ENCODE peak calls at places on chromosomes 7 and 10, in ten cellular contexts. One of them, this sample, is unnamed.
A peak's percentile ranks its signal among the peaks of the same experiment; 100 is the strongest.

GRCh38 chr7:94041529-94041928 is 37.4 kb upstream of the BET1 start:
- DNase-seq in chondrocyte: no peak
- DNase-seq in activated gamma-delta T cell treated with anti-CD3 and anti-CD28 coated beads, Interleukin-2, amount 50 U/mL, for 16 hours: no peak
- DNase-seq in LoVo: no peak
- DNase-seq in amygdala: no peak
- DNase-seq in ascending aorta: no peak
- DNase-seq in choroid plexus epithelial cell: peak; percentile 79
- DNase-seq in NCI-H774: no peak
- DNase-seq in activated T-cell treated with anti-CD3 and anti-CD28 coated beads, Interleukin-2, amount 50 U/mL, for 48 hours: no peak
- DNase-seq in NCI-H1436: no peak
- DNase-seq in this sample: no peak

GRCh38 chr10:124996854-124997215 is 54.9 kb downstream of the ZRANB1 start:
- DNase-seq in chondrocyte: peak; percentile 79
- DNase-seq in activated gamma-delta T cell treated with anti-CD3 and anti-CD28 coated beads, Interleukin-2, amount 50 U/mL, for 16 hours: no peak
- DNase-seq in LoVo: no peak
- DNase-seq in amygdala: no peak
- DNase-seq in ascending aorta: peak; percentile 59
- DNase-seq in choroid plexus epithelial cell: no peak
- DNase-seq in NCI-H774: no peak
- DNase-seq in activated T-cell treated with anti-CD3 and anti-CD28 coated beads, Interleukin-2, amount 50 U/mL, for 48 hours: no peak
- DNase-seq in NCI-H1436: no peak
- DNase-seq in this sample: no peak

GRCh38 chr10:32054087-32054486 is 2.1 kb downstream of the KIF5B start:
- DNase-seq in chondrocyte: no peak
- DNase-seq in activated gamma-delta T cell treated with anti-CD3 and anti-CD28 coated beads, Interleukin-2, amount 50 U/mL, for 16 hours: no peak
- DNase-seq in LoVo: peak; percentile 24
- DNase-seq in amygdala: no peak
- DNase-seq in ascending aorta: no peak
- DNase-seq in choroid plexus epithelial cell: peak; percentile 72
- DNase-seq in NCI-H774: peak; percentile 37
- DNase-seq in activated T-cell treated with anti-CD3 and anti-CD28 coated beads, Interleukin-2, amount 50 U/mL, for 48 hours: no peak
- DNase-seq in NCI-H1436: no peak
- DNase-seq in this sample: peak; percentile 1

GRCh38 chr10:126199221-126199998 is 188.9 kb downstream of the ADAM12 start:
- DNase-seq in chondrocyte: no peak
- DNase-seq in activated gamma-delta T cell treated with anti-CD3 and anti-CD28 coated beads, Interleukin-2, amount 50 U/mL, for 16 hours: no peak
- DNase-seq in LoVo: peak; percentile 33
- DNase-seq in amygdala: no peak
- DNase-seq in ascending aorta: no peak
- DNase-seq in choroid plexus epithelial cell: peak; percentile 97
- DNase-seq in NCI-H774: no peak
- DNase-seq in activated T-cell treated with anti-CD3 and anti-CD28 coated beads, Interleukin-2, amount 50 U/mL, for 48 hours: no peak
- DNase-seq in NCI-H1436: no peak
- DNase-seq in this sample: no peak

GRCh38 chr7:101243786-101244384 is 996 bp downstream of the FIS1 start:
- DNase-seq in chondrocyte: no peak
- DNase-seq in activated gamma-delta T cell treated with anti-CD3 and anti-CD28 coated beads, Interleukin-2, amount 50 U/mL, for 16 hours: no peak
- DNase-seq in LoVo: no peak
- DNase-seq in amygdala: no peak
- DNase-seq in ascending aorta: no peak
- DNase-seq in choroid plexus epithelial cell: peak; percentile 49
- DNase-seq in NCI-H774: no peak
- DNase-seq in activated T-cell treated with anti-CD3 and anti-CD28 coated beads, Interleukin-2, amount 50 U/mL, for 48 hours: no peak
- DNase-seq in NCI-H1436: no peak
- DNase-seq in this sample: no peak

GRCh38 chr7:36627836-36628235 is 96.5 kb downstream of the AOAH start:
- DNase-seq in chondrocyte: no peak
- DNase-seq in activated gamma-delta T cell treated with anti-CD3 and anti-CD28 coated beads, Interleukin-2, amount 50 U/mL, for 16 hours: no peak
- DNase-seq in LoVo: no peak
- DNase-seq in amygdala: no peak
- DNase-seq in ascending aorta: no peak
- DNase-seq in choroid plexus epithelial cell: no peak
- DNase-seq in NCI-H774: no peak
- DNase-seq in activated T-cell treated with anti-CD3 and anti-CD28 coated beads, Interleukin-2, amount 50 U/mL, for 48 hours: no peak
- DNase-seq in NCI-H1436: no peak
- DNase-seq in this sample: no peak

GRCh38 chr10:8283166-8283905 is 228.8 kb downstream of the GATA3 start:
- DNase-seq in chondrocyte: no peak
- DNase-seq in activated gamma-delta T cell treated with anti-CD3 and anti-CD28 coated beads, Interleukin-2, amount 50 U/mL, for 16 hours: no peak
- DNase-seq in LoVo: no peak
- DNase-seq in amygdala: no peak
- DNase-seq in ascending aorta: no peak
- DNase-seq in choroid plexus epithelial cell: no peak
- DNase-seq in NCI-H774: no peak
- DNase-seq in activated T-cell treated with anti-CD3 and anti-CD28 coated beads, Interleukin-2, amount 50 U/mL, for 48 hours: no peak
- DNase-seq in NCI-H1436: no peak
- DNase-seq in this sample: no peak

GRCh38 chr7:1226155-1226901 is 6.3 kb upstream of the UNCX start:
- DNase-seq in chondrocyte: no peak
- DNase-seq in activated gamma-delta T cell treated with anti-CD3 and anti-CD28 coated beads, Interleukin-2, amount 50 U/mL, for 16 hours: no peak
- DNase-seq in LoVo: no peak
- DNase-seq in amygdala: no peak
- DNase-seq in ascending aorta: no peak
- DNase-seq in choroid plexus epithelial cell: no peak
- DNase-seq in NCI-H774: no peak
- DNase-seq in activated T-cell treated with anti-CD3 and anti-CD28 coated beads, Interleukin-2, amount 50 U/mL, for 48 hours: no peak
- DNase-seq in NCI-H1436: no peak
- DNase-seq in this sample: no peak

GRCh38 chr10:32298066-32298812 is 48.7 kb downstream of the EPC1 start:
- DNase-seq in chondrocyte: no peak
- DNase-seq in activated gamma-delta T cell treated with anti-CD3 and anti-CD28 coated beads, Interleukin-2, amount 50 U/mL, for 16 hours: no peak
- DNase-seq in LoVo: no peak
- DNase-seq in amygdala: no peak
- DNase-seq in ascending aorta: no peak
- DNase-seq in choroid plexus epithelial cell: peak; percentile 83
- DNase-seq in NCI-H774: no peak
- DNase-seq in activated T-cell treated with anti-CD3 and anti-CD28 coated beads, Interleukin-2, amount 50 U/mL, for 48 hours: no peak
- DNase-seq in NCI-H1436: no peak
- DNase-seq in this sample: no peak

GRCh38 chr10:63812491-63812890 is 291.3 kb downstream of the REEP3 start:
- DNase-seq in chondrocyte: no peak
- DNase-seq in activated gamma-delta T cell treated with anti-CD3 and anti-CD28 coated beads, Interleukin-2, amount 50 U/mL, for 16 hours: no peak
- DNase-seq in LoVo: no peak
- DNase-seq in amygdala: no peak
- DNase-seq in ascending aorta: no peak
- DNase-seq in choroid plexus epithelial cell: peak; percentile 45
- DNase-seq in NCI-H774: no peak
- DNase-seq in activated T-cell treated with anti-CD3 and anti-CD28 coated beads, Interleukin-2, amount 50 U/mL, for 48 hours: no peak
- DNase-seq in NCI-H1436: no peak
- DNase-seq in this sample: no peak

GRCh38 chr10:71975087-71975890 is 11.1 kb downstream of the CHST3 start:
- DNase-seq in chondrocyte: no peak
- DNase-seq in activated gamma-delta T cell treated with anti-CD3 and anti-CD28 coated beads, Interleukin-2, amount 50 U/mL, for 16 hours: no peak
- DNase-seq in LoVo: no peak
- DNase-seq in amygdala: peak; percentile 64
- DNase-seq in ascending aorta: peak; percentile 90
- DNase-seq in choroid plexus epithelial cell: no peak
- DNase-seq in NCI-H774: no peak
- DNase-seq in activated T-cell treated with anti-CD3 and anti-CD28 coated beads, Interleukin-2, amount 50 U/mL, for 48 hours: no peak
- DNase-seq in NCI-H1436: no peak
- DNase-seq in this sample: no peak

GRCh38 chr10:3702569-3702968 is 82.4 kb downstream of the KLF6 start:
- DNase-seq in chondrocyte: no peak
- DNase-seq in activated gamma-delta T cell treated with anti-CD3 and anti-CD28 coated beads, Interleukin-2, amount 50 U/mL, for 16 hours: no peak
- DNase-seq in LoVo: no peak
- DNase-seq in amygdala: no peak
- DNase-seq in ascending aorta: no peak
- DNase-seq in choroid plexus epithelial cell: no peak
- DNase-seq in NCI-H774: no peak
- DNase-seq in activated T-cell treated with anti-CD3 and anti-CD28 coated beads, Interleukin-2, amount 50 U/mL, for 48 hours: no peak
- DNase-seq in NCI-H1436: no peak
- DNase-seq in this sample: peak; percentile 17

GRCh38 chr10:97459111-97459510 is 13.1 kb downstream of the ZDHHC16 start:
- DNase-seq in chondrocyte: no peak
- DNase-seq in activated gamma-delta T cell treated with anti-CD3 and anti-CD28 coated beads, Interleukin-2, amount 50 U/mL, for 16 hours: no peak
- DNase-seq in LoVo: no peak
- DNase-seq in amygdala: no peak
- DNase-seq in ascending aorta: no peak
- DNase-seq in choroid plexus epithelial cell: no peak
- DNase-seq in NCI-H774: no peak
- DNase-seq in activated T-cell treated with anti-CD3 and anti-CD28 coated beads, Interleukin-2, amount 50 U/mL, for 48 hours: no peak
- DNase-seq in NCI-H1436: no peak
- DNase-seq in this sample: no peak

GRCh38 chr7:17787257-17787656 is 153.0 kb downstream of the SNX13 start:
- DNase-seq in chondrocyte: no peak
- DNase-seq in activated gamma-delta T cell treated with anti-CD3 and anti-CD28 coated beads, Interleukin-2, amount 50 U/mL, for 16 hours: no peak
- DNase-seq in LoVo: no peak
- DNase-seq in amygdala: no peak
- DNase-seq in ascending aorta: no peak
- DNase-seq in choroid plexus epithelial cell: no peak
- DNase-seq in NCI-H774: no peak
- DNase-seq in activated T-cell treated with anti-CD3 and anti-CD28 coated beads, Interleukin-2, amount 50 U/mL, for 48 hours: no peak
- DNase-seq in NCI-H1436: no peak
- DNase-seq in this sample: no peak

GRCh38 chr7:86908948-86909347 is 150.5 kb downstream of the ELAPOR2 start:
- DNase-seq in chondrocyte: no peak
- DNase-seq in activated gamma-delta T cell treated with anti-CD3 and anti-CD28 coated beads, Interleukin-2, amount 50 U/mL, for 16 hours: no peak
- DNase-seq in LoVo: no peak
- DNase-seq in amygdala: no peak
- DNase-seq in ascending aorta: no peak
- DNase-seq in choroid plexus epithelial cell: peak; percentile 11
- DNase-seq in NCI-H774: no peak
- DNase-seq in activated T-cell treated with anti-CD3 and anti-CD28 coated beads, Interleukin-2, amount 50 U/mL, for 48 hours: no peak
- DNase-seq in NCI-H1436: no peak
- DNase-seq in this sample: no peak

GRCh38 chr10:103062854-103063642 is 130.0 kb downstream of the NT5C2 start:
- DNase-seq in chondrocyte: no peak
- DNase-seq in activated gamma-delta T cell treated with anti-CD3 and anti-CD28 coated beads, Interleukin-2, amount 50 U/mL, for 16 hours: no peak
- DNase-seq in LoVo: no peak
- DNase-seq in amygdala: no peak
- DNase-seq in ascending aorta: peak; percentile 30
- DNase-seq in choroid plexus epithelial cell: no peak
- DNase-seq in NCI-H774: no peak
- DNase-seq in activated T-cell treated with anti-CD3 and anti-CD28 coated beads, Interleukin-2, amount 50 U/mL, for 48 hours: no peak
- DNase-seq in NCI-H1436: no peak
- DNase-seq in this sample: no peak

GRCh38 chr10:96585726-96586418 is 940 bp downstream of the TM9SF3 start:
- DNase-seq in chondrocyte: no peak
- DNase-seq in activated gamma-delta T cell treated with anti-CD3 and anti-CD28 coated beads, Interleukin-2, amount 50 U/mL, for 16 hours: no peak
- DNase-seq in LoVo: peak; percentile 53
- DNase-seq in amygdala: no peak
- DNase-seq in ascending aorta: no peak
- DNase-seq in choroid plexus epithelial cell: peak; percentile 25
- DNase-seq in NCI-H774: no peak
- DNase-seq in activated T-cell treated with anti-CD3 and anti-CD28 coated beads, Interleukin-2, amount 50 U/mL, for 48 hours: no peak
- DNase-seq in NCI-H1436: no peak
- DNase-seq in this sample: no peak

GRCh38 chr7:37832194-37832593 is 16.2 kb upstream of the NME8 start:
- DNase-seq in chondrocyte: no peak
- DNase-seq in activated gamma-delta T cell treated with anti-CD3 and anti-CD28 coated beads, Interleukin-2, amount 50 U/mL, for 16 hours: no peak
- DNase-seq in LoVo: peak; percentile 27
- DNase-seq in amygdala: peak; percentile 40
- DNase-seq in ascending aorta: peak; percentile 78
- DNase-seq in choroid plexus epithelial cell: peak; percentile 9
- DNase-seq in NCI-H774: no peak
- DNase-seq in activated T-cell treated with anti-CD3 and anti-CD28 coated beads, Interleukin-2, amount 50 U/mL, for 48 hours: no peak
- DNase-seq in NCI-H1436: no peak
- DNase-seq in this sample: no peak

GRCh38 chr10:116270691-116271592 is 2.1 kb downstream of the GFRA1 start:
- DNase-seq in chondrocyte: no peak
- DNase-seq in activated gamma-delta T cell treated with anti-CD3 and anti-CD28 coated beads, Interleukin-2, amount 50 U/mL, for 16 hours: no peak
- DNase-seq in LoVo: no peak
- DNase-seq in amygdala: no peak
- DNase-seq in ascending aorta: no peak
- DNase-seq in choroid plexus epithelial cell: no peak
- DNase-seq in NCI-H774: no peak
- DNase-seq in activated T-cell treated with anti-CD3 and anti-CD28 coated beads, Interleukin-2, amount 50 U/mL, for 48 hours: no peak
- DNase-seq in NCI-H1436: no peak
- DNase-seq in this sample: no peak

GRCh38 chr7:84412161-84412969 is 217.8 kb upstream of the SEMA3A start:
- DNase-seq in chondrocyte: no peak
- DNase-seq in activated gamma-delta T cell treated with anti-CD3 and anti-CD28 coated beads, Interleukin-2, amount 50 U/mL, for 16 hours: no peak
- DNase-seq in LoVo: peak; percentile 64
- DNase-seq in amygdala: no peak
- DNase-seq in ascending aorta: no peak
- DNase-seq in choroid plexus epithelial cell: peak; percentile 94
- DNase-seq in NCI-H774: no peak
- DNase-seq in activated T-cell treated with anti-CD3 and anti-CD28 coated beads, Interleukin-2, amount 50 U/mL, for 48 hours: no peak
- DNase-seq in NCI-H1436: no peak
- DNase-seq in this sample: no peak

GRCh38 chr7:55533050-55533728 is 39.1 kb downstream of the VOPP1 start:
- DNase-seq in chondrocyte: no peak
- DNase-seq in activated gamma-delta T cell treated with anti-CD3 and anti-CD28 coated beads, Interleukin-2, amount 50 U/mL, for 16 hours: peak; percentile 73
- DNase-seq in LoVo: peak; percentile 17
- DNase-seq in amygdala: no peak
- DNase-seq in ascending aorta: no peak
- DNase-seq in choroid plexus epithelial cell: peak; percentile 54
- DNase-seq in NCI-H774: no peak
- DNase-seq in activated T-cell treated with anti-CD3 and anti-CD28 coated beads, Interleukin-2, amount 50 U/mL, for 48 hours: peak; percentile 75
- DNase-seq in NCI-H1436: no peak
- DNase-seq in this sample: no peak

GRCh38 chr7:158740013-158740656 is 35.5 kb upstream of the NCAPG2 start:
- DNase-seq in chondrocyte: no peak
- DNase-seq in activated gamma-delta T cell treated with anti-CD3 and anti-CD28 coated beads, Interleukin-2, amount 50 U/mL, for 16 hours: no peak
- DNase-seq in LoVo: no peak
- DNase-seq in amygdala: no peak
- DNase-seq in ascending aorta: no peak
- DNase-seq in choroid plexus epithelial cell: peak; percentile 97
- DNase-seq in NCI-H774: no peak
- DNase-seq in activated T-cell treated with anti-CD3 and anti-CD28 coated beads, Interleukin-2, amount 50 U/mL, for 48 hours: no peak
- DNase-seq in NCI-H1436: no peak
- DNase-seq in this sample: no peak

GRCh38 chr10:29737209-29737565 is 102.4 kb upstream of the SVIL start:
- DNase-seq in chondrocyte: no peak
- DNase-seq in activated gamma-delta T cell treated with anti-CD3 and anti-CD28 coated beads, Interleukin-2, amount 50 U/mL, for 16 hours: no peak
- DNase-seq in LoVo: no peak
- DNase-seq in amygdala: no peak
- DNase-seq in ascending aorta: no peak
- DNase-seq in choroid plexus epithelial cell: no peak
- DNase-seq in NCI-H774: no peak
- DNase-seq in activated T-cell treated with anti-CD3 and anti-CD28 coated beads, Interleukin-2, amount 50 U/mL, for 48 hours: no peak
- DNase-seq in NCI-H1436: no peak
- DNase-seq in this sample: no peak

GRCh38 chr7:158076215-158076614 is 511.4 kb downstream of the PTPRN2 start:
- DNase-seq in chondrocyte: peak; percentile 83
- DNase-seq in activated gamma-delta T cell treated with anti-CD3 and anti-CD28 coated beads, Interleukin-2, amount 50 U/mL, for 16 hours: no peak
- DNase-seq in LoVo: no peak
- DNase-seq in amygdala: no peak
- DNase-seq in ascending aorta: no peak
- DNase-seq in choroid plexus epithelial cell: no peak
- DNase-seq in NCI-H774: no peak
- DNase-seq in activated T-cell treated with anti-CD3 and anti-CD28 coated beads, Interleukin-2, amount 50 U/mL, for 48 hours: no peak
- DNase-seq in NCI-H1436: no peak
- DNase-seq in this sample: no peak

GRCh38 chr10:66244953-66245352 is 680.9 kb upstream of the LRRTM3 start:
- DNase-seq in chondrocyte: no peak
- DNase-seq in activated gamma-delta T cell treated with anti-CD3 and anti-CD28 coated beads, Interleukin-2, amount 50 U/mL, for 16 hours: no peak
- DNase-seq in LoVo: no peak
- DNase-seq in amygdala: no peak
- DNase-seq in ascending aorta: no peak
- DNase-seq in choroid plexus epithelial cell: no peak
- DNase-seq in NCI-H774: no peak
- DNase-seq in activated T-cell treated with anti-CD3 and anti-CD28 coated beads, Interleukin-2, amount 50 U/mL, for 48 hours: no peak
- DNase-seq in NCI-H1436: no peak
- DNase-seq in this sample: no peak

GRCh38 chr10:125023269-125023668 is 81.3 kb downstream of the ZRANB1 start:
- DNase-seq in chondrocyte: peak; percentile 77
- DNase-seq in activated gamma-delta T cell treated with anti-CD3 and anti-CD28 coated beads, Interleukin-2, amount 50 U/mL, for 16 hours: no peak
- DNase-seq in LoVo: no peak
- DNase-seq in amygdala: no peak
- DNase-seq in ascending aorta: no peak
- DNase-seq in choroid plexus epithelial cell: no peak
- DNase-seq in NCI-H774: no peak
- DNase-seq in activated T-cell treated with anti-CD3 and anti-CD28 coated beads, Interleukin-2, amount 50 U/mL, for 48 hours: no peak
- DNase-seq in NCI-H1436: peak; percentile 68
- DNase-seq in this sample: peak; percentile 62

GRCh38 chr10:114441107-114441506 is 36.8 kb upstream of the AFAP1L2 start:
- DNase-seq in chondrocyte: no peak
- DNase-seq in activated gamma-delta T cell treated with anti-CD3 and anti-CD28 coated beads, Interleukin-2, amount 50 U/mL, for 16 hours: no peak
- DNase-seq in LoVo: no peak
- DNase-seq in amygdala: no peak
- DNase-seq in ascending aorta: no peak
- DNase-seq in choroid plexus epithelial cell: no peak
- DNase-seq in NCI-H774: no peak
- DNase-seq in activated T-cell treated with anti-CD3 and anti-CD28 coated beads, Interleukin-2, amount 50 U/mL, for 48 hours: no peak
- DNase-seq in NCI-H1436: no peak
- DNase-seq in this sample: no peak

GRCh38 chr10:88207121-88207546 is 343.7 kb downstream of the PTEN start:
- DNase-seq in chondrocyte: no peak
- DNase-seq in activated gamma-delta T cell treated with anti-CD3 and anti-CD28 coated beads, Interleukin-2, amount 50 U/mL, for 16 hours: no peak
- DNase-seq in LoVo: no peak
- DNase-seq in amygdala: no peak
- DNase-seq in ascending aorta: no peak
- DNase-seq in choroid plexus epithelial cell: no peak
- DNase-seq in NCI-H774: no peak
- DNase-seq in activated T-cell treated with anti-CD3 and anti-CD28 coated beads, Interleukin-2, amount 50 U/mL, for 48 hours: no peak
- DNase-seq in NCI-H1436: no peak
- DNase-seq in this sample: no peak